ENCODE peak calls at places on chromosomes 5 and 9, in ten cellular contexts. One of them, this sample, is unnamed.

GRCh38 chr5:151107738-151108520 is 27.1 kb upstream of the TNIP1 start:
- DNase-seq in T-helper 9 cell: no peak
- DNase-seq in GM23248: peak
- DNase-seq in glutamatergic neuron: no peak
- DNase-seq in pons: no peak
- DNase-seq in retina: no peak
- DNase-seq in H54: no peak
- DNase-seq in midbrain: peak
- DNase-seq in T-cell: no peak
- DNase-seq in neural crest cell: no peak
- DNase-seq in this sample: no peak

GRCh38 chr5:176619203-176619568 is 9.2 kb upstream of the GPRIN1 start:
- DNase-seq in glutamatergic neuron: peak
- DNase-seq in GM23248: peak
- DNase-seq in retina: peak
- DNase-seq in neural crest cell: peak
- DNase-seq in T-helper 9 cell: peak
- DNase-seq in T-cell: peak
- DNase-seq in H54: peak
- DNase-seq in midbrain: peak
- DNase-seq in pons: peak
- DNase-seq in this sample: peak

GRCh38 chr5:14724633-14725032 is 60.1 kb downstream of the OTULIN start:
- DNase-seq in pons: peak
- DNase-seq in T-cell: no peak
- DNase-seq in T-helper 9 cell: no peak
- DNase-seq in retina: no peak
- DNase-seq in midbrain: peak
- DNase-seq in GM23248: no peak
- DNase-seq in H54: no peak
- DNase-seq in neural crest cell: no peak
- DNase-seq in glutamatergic neuron: no peak
- DNase-seq in this sample: no peak

GRCh38 chr9:109448223-109448622 is 49.9 kb downstream of the PTPN3 start:
- DNase-seq in neural crest cell: no peak
- DNase-seq in T-helper 9 cell: no peak
- DNase-seq in T-cell: no peak
- DNase-seq in GM23248: peak
- DNase-seq in pons: no peak
- DNase-seq in glutamatergic neuron: no peak
- DNase-seq in H54: peak
- DNase-seq in retina: no peak
- DNase-seq in midbrain: no peak
- DNase-seq in this sample: no peak

GRCh38 chr5:73748510-73749410 is 122.8 kb downstream of the ARHGEF28 start:
- DNase-seq in glutamatergic neuron: no peak
- DNase-seq in midbrain: no peak
- DNase-seq in GM23248: no peak
- DNase-seq in retina: no peak
- DNase-seq in T-helper 9 cell: no peak
- DNase-seq in pons: no peak
- DNase-seq in neural crest cell: no peak
- DNase-seq in H54: no peak
- DNase-seq in T-cell: no peak
- DNase-seq in this sample: no peak

GRCh38 chr9:133509179-133510083 is 15.3 kb downstream of the MYMK start:
- DNase-seq in GM23248: no peak
- DNase-seq in retina: peak
- DNase-seq in glutamatergic neuron: no peak
- DNase-seq in midbrain: peak
- DNase-seq in pons: peak
- DNase-seq in neural crest cell: no peak
- DNase-seq in T-cell: no peak
- DNase-seq in H54: no peak
- DNase-seq in T-helper 9 cell: no peak
- DNase-seq in this sample: peak

GRCh38 chr5:31911291-31912265 is 262.5 kb downstream of the GOLPH3 start:
- DNase-seq in H54: no peak
- DNase-seq in glutamatergic neuron: no peak
- DNase-seq in T-cell: no peak
- DNase-seq in GM23248: no peak
- DNase-seq in pons: peak
- DNase-seq in midbrain: peak
- DNase-seq in neural crest cell: no peak
- DNase-seq in T-helper 9 cell: no peak
- DNase-seq in retina: no peak
- DNase-seq in this sample: no peak

GRCh38 chr5:53170748-53171349 is 61.3 kb upstream of the MOCS2 start:
- DNase-seq in pons: peak
- DNase-seq in T-helper 9 cell: no peak
- DNase-seq in midbrain: peak
- DNase-seq in GM23248: peak
- DNase-seq in retina: peak
- DNase-seq in neural crest cell: peak
- DNase-seq in T-cell: no peak
- DNase-seq in glutamatergic neuron: no peak
- DNase-seq in H54: no peak
- DNase-seq in this sample: no peak

GRCh38 chr5:80707645-80708044 is 52.9 kb upstream of the DHFR start:
- DNase-seq in T-cell: no peak
- DNase-seq in neural crest cell: no peak
- DNase-seq in pons: no peak
- DNase-seq in GM23248: peak
- DNase-seq in midbrain: no peak
- DNase-seq in glutamatergic neuron: no peak
- DNase-seq in retina: no peak
- DNase-seq in T-helper 9 cell: no peak
- DNase-seq in H54: no peak
- DNase-seq in this sample: no peak

GRCh38 chr9:131738838-131739191 is 1.1 kb downstream of the RAPGEF1 start:
- DNase-seq in GM23248: peak
- DNase-seq in T-cell: no peak
- DNase-seq in neural crest cell: peak
- DNase-seq in pons: no peak
- DNase-seq in retina: no peak
- DNase-seq in H54: no peak
- DNase-seq in midbrain: no peak
- DNase-seq in glutamatergic neuron: no peak
- DNase-seq in T-helper 9 cell: no peak
- DNase-seq in this sample: peak

GRCh38 chr5:36948041-36948440 is 71.5 kb downstream of the NIPBL start:
- DNase-seq in glutamatergic neuron: no peak
- DNase-seq in T-cell: no peak
- DNase-seq in midbrain: no peak
- DNase-seq in T-helper 9 cell: no peak
- DNase-seq in H54: no peak
- DNase-seq in neural crest cell: no peak
- DNase-seq in retina: no peak
- DNase-seq in pons: no peak
- DNase-seq in GM23248: peak
- DNase-seq in this sample: no peak

GRCh38 chr9:13274901-13275641 is 4.4 kb downstream of the MPDZ start:
- DNase-seq in glutamatergic neuron: no peak
- DNase-seq in midbrain: no peak
- DNase-seq in retina: no peak
- DNase-seq in neural crest cell: no peak
- DNase-seq in H54: no peak
- DNase-seq in pons: peak
- DNase-seq in T-cell: no peak
- DNase-seq in GM23248: peak
- DNase-seq in T-helper 9 cell: no peak
- DNase-seq in this sample: no peak

This sample was measured in activated CD4-positive, alpha-beta memory T cell treated with anti-CD3 and anti-CD28 coated beads for 36 hours.